ENCODE peak calls at places on chromosomes 11 and 22, in eight cellular contexts. One of them, this sample, is unnamed.
A peak's percentile ranks its signal among the peaks of the same experiment; 100 is the strongest.

GRCh38 chr11:47551086-47551485 is 1.8 kb downstream of the CELF1 start:
- DNase-seq in stimulated activated CD4-positive, alpha-beta T cell treated with anti-CD3 and anti-CD28 coated beads, TNF-alpha, amount 100 ng/mL, for 48 hours: no peak
- DNase-seq in fibroblast of the conjunctiva: no peak
- DNase-seq in NCI-H1417: no peak
- DNase-seq in EL: peak; percentile 39
- DNase-seq in left ventricle myocardium inferior: no peak
- DNase-seq in stomach: no peak
- DNase-seq in colonic mucosa: no peak
- DNase-seq in this sample: no peak

GRCh38 chr11:64372802-64373597 is 14.0 kb downstream of the RPS6KA4 start:
- DNase-seq in colonic mucosa: no peak
- DNase-seq in EL: no peak
- DNase-seq in fibroblast of the conjunctiva: no peak
- DNase-seq in NCI-H1417: peak; percentile 9
- DNase-seq in left ventricle myocardium inferior: no peak
- DNase-seq in stimulated activated CD4-positive, alpha-beta T cell treated with anti-CD3 and anti-CD28 coated beads, TNF-alpha, amount 100 ng/mL, for 48 hours: no peak
- DNase-seq in stomach: no peak
- DNase-seq in this sample: no peak

GRCh38 chr22:50701076-50701419 is 28.4 kb downstream of the SHANK3 start:
- DNase-seq in colonic mucosa: no peak
- DNase-seq in left ventricle myocardium inferior: no peak
- DNase-seq in stomach: no peak
- DNase-seq in stimulated activated CD4-positive, alpha-beta T cell treated with anti-CD3 and anti-CD28 coated beads, TNF-alpha, amount 100 ng/mL, for 48 hours: no peak
- DNase-seq in NCI-H1417: no peak
- DNase-seq in EL: no peak
- DNase-seq in fibroblast of the conjunctiva: no peak
- DNase-seq in this sample: no peak

GRCh38 chr11:75582935-75583709 is 21.1 kb downstream of the SERPINH1 start:
- DNase-seq in EL: peak; percentile 72
- DNase-seq in stomach: peak; percentile 46
- DNase-seq in fibroblast of the conjunctiva: no peak
- DNase-seq in stimulated activated CD4-positive, alpha-beta T cell treated with anti-CD3 and anti-CD28 coated beads, TNF-alpha, amount 100 ng/mL, for 48 hours: no peak
- DNase-seq in NCI-H1417: peak; percentile 87
- DNase-seq in colonic mucosa: peak; percentile 44
- DNase-seq in left ventricle myocardium inferior: peak; percentile 70
- DNase-seq in this sample: peak; percentile 67

GRCh38 chr11:45400594-45400993 is 114.5 kb upstream of the SYT13 start:
- DNase-seq in stimulated activated CD4-positive, alpha-beta T cell treated with anti-CD3 and anti-CD28 coated beads, TNF-alpha, amount 100 ng/mL, for 48 hours: no peak
- DNase-seq in fibroblast of the conjunctiva: no peak
- DNase-seq in colonic mucosa: no peak
- DNase-seq in left ventricle myocardium inferior: no peak
- DNase-seq in NCI-H1417: no peak
- DNase-seq in stomach: no peak
- DNase-seq in EL: peak; percentile 73
- DNase-seq in this sample: no peak

GRCh38 chr11:72267956-72268617 is 24.1 kb upstream of the PHOX2A start:
- DNase-seq in stimulated activated CD4-positive, alpha-beta T cell treated with anti-CD3 and anti-CD28 coated beads, TNF-alpha, amount 100 ng/mL, for 48 hours: no peak
- DNase-seq in stomach: no peak
- DNase-seq in left ventricle myocardium inferior: no peak
- DNase-seq in fibroblast of the conjunctiva: no peak
- DNase-seq in EL: no peak
- DNase-seq in NCI-H1417: peak; percentile 43
- DNase-seq in colonic mucosa: no peak
- DNase-seq in this sample: no peak

GRCh38 chr22:38082986-38083710 is 836 bp downstream of the SLC16A8 start:
- DNase-seq in left ventricle myocardium inferior: no peak
- DNase-seq in fibroblast of the conjunctiva: no peak
- DNase-seq in stomach: no peak
- DNase-seq in stimulated activated CD4-positive, alpha-beta T cell treated with anti-CD3 and anti-CD28 coated beads, TNF-alpha, amount 100 ng/mL, for 48 hours: no peak
- DNase-seq in colonic mucosa: no peak
- DNase-seq in EL: no peak
- DNase-seq in NCI-H1417: no peak
- DNase-seq in this sample: no peak

GRCh38 chr11:102421262-102421661 is 31.3 kb downstream of the TMEM123 start:
- DNase-seq in EL: no peak
- DNase-seq in fibroblast of the conjunctiva: no peak
- DNase-seq in stimulated activated CD4-positive, alpha-beta T cell treated with anti-CD3 and anti-CD28 coated beads, TNF-alpha, amount 100 ng/mL, for 48 hours: no peak
- DNase-seq in colonic mucosa: no peak
- DNase-seq in stomach: no peak
- DNase-seq in left ventricle myocardium inferior: no peak
- DNase-seq in NCI-H1417: peak; percentile 98
- DNase-seq in this sample: no peak

GRCh38 chr11:13448876-13449275 is 14.1 kb downstream of the BTBD10 start:
- DNase-seq in EL: no peak
- DNase-seq in stimulated activated CD4-positive, alpha-beta T cell treated with anti-CD3 and anti-CD28 coated beads, TNF-alpha, amount 100 ng/mL, for 48 hours: no peak
- DNase-seq in NCI-H1417: no peak
- DNase-seq in fibroblast of the conjunctiva: peak; percentile 83
- DNase-seq in colonic mucosa: no peak
- DNase-seq in stomach: no peak
- DNase-seq in left ventricle myocardium inferior: peak; percentile 26
- DNase-seq in this sample: no peak

GRCh38 chr11:17655682-17656081 is 63.7 kb upstream of the MYOD1 start:
- DNase-seq in fibroblast of the conjunctiva: no peak
- DNase-seq in colonic mucosa: no peak
- DNase-seq in NCI-H1417: no peak
- DNase-seq in left ventricle myocardium inferior: no peak
- DNase-seq in EL: no peak
- DNase-seq in stomach: no peak
- DNase-seq in stimulated activated CD4-positive, alpha-beta T cell treated with anti-CD3 and anti-CD28 coated beads, TNF-alpha, amount 100 ng/mL, for 48 hours: no peak
- DNase-seq in this sample: no peak

GRCh38 chr11:61041755-61042518 is 60.4 kb upstream of the CD5 start:
- DNase-seq in fibroblast of the conjunctiva: no peak
- DNase-seq in NCI-H1417: peak; percentile 99
- DNase-seq in colonic mucosa: peak; percentile 44
- DNase-seq in stimulated activated CD4-positive, alpha-beta T cell treated with anti-CD3 and anti-CD28 coated beads, TNF-alpha, amount 100 ng/mL, for 48 hours: peak; percentile 69
- DNase-seq in EL: no peak
- DNase-seq in left ventricle myocardium inferior: peak; percentile 35
- DNase-seq in stomach: peak; percentile 72
- DNase-seq in this sample: no peak

GRCh38 chr22:27687984-27688545 is 113.5 kb downstream of the MN1 start:
- DNase-seq in NCI-H1417: no peak
- DNase-seq in left ventricle myocardium inferior: no peak
- DNase-seq in stimulated activated CD4-positive, alpha-beta T cell treated with anti-CD3 and anti-CD28 coated beads, TNF-alpha, amount 100 ng/mL, for 48 hours: no peak
- DNase-seq in EL: no peak
- DNase-seq in colonic mucosa: no peak
- DNase-seq in stomach: no peak
- DNase-seq in fibroblast of the conjunctiva: no peak
- DNase-seq in this sample: no peak

GRCh38 chr11:80603472-80603871 is 1162.6 kb upstream of the TENM4 start:
- DNase-seq in NCI-H1417: no peak
- DNase-seq in stomach: no peak
- DNase-seq in fibroblast of the conjunctiva: no peak
- DNase-seq in colonic mucosa: peak; percentile 58
- DNase-seq in left ventricle myocardium inferior: no peak
- DNase-seq in stimulated activated CD4-positive, alpha-beta T cell treated with anti-CD3 and anti-CD28 coated beads, TNF-alpha, amount 100 ng/mL, for 48 hours: no peak
- DNase-seq in EL: no peak
- DNase-seq in this sample: no peak

GRCh38 chr22:28103596-28103995 is 184.5 kb upstream of the PITPNB start:
- DNase-seq in EL: no peak
- DNase-seq in NCI-H1417: no peak
- DNase-seq in stomach: no peak
- DNase-seq in colonic mucosa: no peak
- DNase-seq in fibroblast of the conjunctiva: no peak
- DNase-seq in left ventricle myocardium inferior: no peak
- DNase-seq in stimulated activated CD4-positive, alpha-beta T cell treated with anti-CD3 and anti-CD28 coated beads, TNF-alpha, amount 100 ng/mL, for 48 hours: no peak
- DNase-seq in this sample: no peak

GRCh38 chr22:38081636-38081940 is 2.4 kb downstream of the SLC16A8 start:
- DNase-seq in EL: no peak
- DNase-seq in colonic mucosa: no peak
- DNase-seq in NCI-H1417: no peak
- DNase-seq in stimulated activated CD4-positive, alpha-beta T cell treated with anti-CD3 and anti-CD28 coated beads, TNF-alpha, amount 100 ng/mL, for 48 hours: no peak
- DNase-seq in fibroblast of the conjunctiva: no peak
- DNase-seq in stomach: no peak
- DNase-seq in left ventricle myocardium inferior: no peak
- DNase-seq in this sample: no peak

GRCh38 chr11:74546752-74547151 is 45.6 kb upstream of the POLD3 start:
- DNase-seq in stimulated activated CD4-positive, alpha-beta T cell treated with anti-CD3 and anti-CD28 coated beads, TNF-alpha, amount 100 ng/mL, for 48 hours: no peak
- DNase-seq in NCI-H1417: no peak
- DNase-seq in stomach: peak; percentile 82
- DNase-seq in colonic mucosa: peak; percentile 89
- DNase-seq in left ventricle myocardium inferior: no peak
- DNase-seq in EL: no peak
- DNase-seq in fibroblast of the conjunctiva: no peak
- DNase-seq in this sample: peak; percentile 68